ENCODE peak calls at places on chromosomes 7 and 10, in six cellular contexts. B is kidney epithelial cell, I is OCI-M1, P is left ventricle myocardium superior, U is neural crest cell, W is mesothelial cell of epicardium. H is an unnamed sample.

GRCh38 chr10:29957887-29958330 is 101.5 kb downstream of the JCAD start:
- DNase-seq in B (peak), I (no peak), P (peak), U (peak), W (no peak), H (no peak)

GRCh38 chr7:91239171-91239604 is 25.0 kb upstream of the FZD1 start:
- DNase-seq in B (peak), I (no peak), P (no peak), U (no peak), W (no peak), H (no peak)

GRCh38 chr10:100311307-100311706 is 18.7 kb downstream of the PKD2L1 start:
- DNase-seq in B (no peak), I (no peak), P (no peak), U (no peak), W (no peak), H (no peak)

GRCh38 chr10:73506491-73506890 is 10.7 kb upstream of the PPP3CB start:
- DNase-seq in B (no peak), I (no peak), P (no peak), U (no peak), W (no peak), H (no peak)

GRCh38 chr10:13100349-13101294 is 659 bp downstream of the OPTN start:
- DNase-seq in B (no peak), I (peak), P (no peak), U (peak), W (no peak), H (peak)

GRCh38 chr10:69494626-69495558 is 43.6 kb downstream of the TSPAN15 start:
- DNase-seq in B (no peak), I (no peak), P (peak), U (peak), W (no peak), H (no peak)

GRCh38 chr7:47253650-47254080 is 328.2 kb downstream of the TNS3 start:
- DNase-seq in B (peak), I (peak), P (peak), U (no peak), W (no peak), H (peak)

GRCh38 chr7:133790911-133791310 is 336.2 kb upstream of the LRGUK start:
- DNase-seq in B (no peak), I (no peak), P (no peak), U (no peak), W (no peak), H (no peak)

GRCh38 chr7:158957921-158958471 is 101.6 kb downstream of the DYNC2I1 start:
- DNase-seq in B (no peak), I (no peak), P (no peak), U (no peak), W (no peak), H (peak)

GRCh38 chr10:4181690-4182089 is 396.7 kb upstream of the KLF6 start:
- DNase-seq in B (no peak), I (no peak), P (no peak), U (no peak), W (no peak), H (no peak)

GRCh38 chr10:129877773-129878371 is 86.2 kb downstream of the EBF3 start:
- DNase-seq in B (no peak), I (peak), P (no peak), U (peak), W (no peak), H (peak)

GRCh38 chr10:103077491-103078308 is 115.4 kb downstream of the NT5C2 start:
- DNase-seq in B (no peak), I (no peak), P (no peak), U (no peak), W (no peak), H (no peak)

H was measured in WERI-Rb-1.